ENCODE peak calls at places on chromosomes 12 and 14, in four cellular contexts. N is lung, E is ovary, D is AG04450. P is an unnamed sample.

GRCh38 chr14:51643137-51643536 is 8.6 kb upstream of the FRMD6 start:
- DNase-seq in E (no peak), N (no peak), D (no peak), P (no peak)

GRCh38 chr14:98704441-98704840 is 567.6 kb downstream of the BCL11B start:
- DNase-seq in N (no peak), E (no peak), D (no peak), P (no peak)

GRCh38 chr14:75247286-75247922 is 31.2 kb upstream of the FOS start:
- DNase-seq in E (no peak), N (no peak), D (no peak), P (no peak)

GRCh38 chr12:14191612-14192011 is 173.9 kb upstream of the ATF7IP start:
- DNase-seq in E (no peak), D (no peak), N (no peak), P (no peak)

GRCh38 chr12:52243774-52244614 is 11.0 kb downstream of the KRT7 start:
- DNase-seq in N (peak), E (peak), D (peak), P (peak)

GRCh38 chr12:6921996-6922935 is 5.5 kb upstream of the ATN1 start:
- DNase-seq in D (no peak), N (no peak), E (no peak), P (no peak)

GRCh38 chr14:102579696-102580551 is 12.5 kb upstream of the RCOR1 start:
- DNase-seq in E (no peak), N (no peak), D (no peak), P (no peak)

GRCh38 chr14:35534884-35535793 is 1.2 kb downstream of the INSM2 start:
- DNase-seq in N (peak), E (peak), D (peak), P (peak)

GRCh38 chr14:32986791-32987545 is 48.3 kb downstream of the NPAS3 start:
- DNase-seq in D (no peak), N (no peak), E (no peak), P (peak)

GRCh38 chr12:124217508-124217981 is 77.3 kb upstream of the RFLNA start:
- DNase-seq in E (no peak), D (no peak), N (no peak), P (no peak)

GRCh38 chr14:105430535-105430934 is 10.9 kb downstream of the MTA1 start:
- DNase-seq in E (no peak), N (peak), D (no peak), P (no peak)

GRCh38 chr12:71594214-71594948 is 69.3 kb downstream of the ZFC3H1 start:
- DNase-seq in N (no peak), D (no peak), E (no peak), P (no peak)

GRCh38 chr12:19074700-19075099 is 54.8 kb upstream of the PLEKHA5 start:
- DNase-seq in E (no peak), N (no peak), D (peak), P (no peak)

GRCh38 chr12:51392556-51393237 is 1.5 kb upstream of the GALNT6 start:
- DNase-seq in D (no peak), N (no peak), E (no peak), P (no peak)

GRCh38 chr14:104443391-104444158 is 136.0 kb upstream of the C14orf180 start:
- DNase-seq in N (peak), E (no peak), D (no peak), P (no peak)

GRCh38 chr12:9673404-9674225 is 4.1 kb downstream of the CLEC2D start:
- DNase-seq in E (peak), D (peak), N (peak), P (peak)

GRCh38 chr12:44317651-44318126 is 481.8 kb downstream of the TMEM117 start:
- DNase-seq in D (peak), N (no peak), E (no peak), P (no peak)

GRCh38 chr12:117342682-117343081 is 18.7 kb downstream of the NOS1 start:
- DNase-seq in N (no peak), D (no peak), E (no peak), P (no peak)

GRCh38 chr14:61132336-61132735 is 148.8 kb downstream of the TMEM30B start:
- DNase-seq in N (no peak), E (no peak), D (no peak), P (no peak)

DNA sequence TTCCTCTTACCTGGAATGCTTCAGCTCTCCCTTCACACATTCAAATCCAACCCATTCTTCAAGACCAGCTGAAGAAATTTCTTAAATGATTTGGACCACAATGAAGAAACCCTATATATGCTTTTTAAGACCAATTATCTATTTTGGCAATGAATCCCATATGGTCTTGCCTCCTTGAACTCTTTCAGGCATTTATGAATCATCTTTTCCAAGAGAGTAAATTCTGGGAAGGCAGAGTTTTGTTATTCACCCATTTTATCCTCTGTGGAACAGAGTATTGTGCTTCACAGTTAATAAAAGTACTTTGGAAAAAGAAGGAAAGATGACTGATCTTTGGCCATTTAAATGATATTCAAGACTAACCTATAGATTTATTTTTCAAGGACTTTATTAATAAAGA is 14.0 kb downstream of the GIT2 start:
- DNase-seq in E (no peak), N (no peak), D (no peak), P (no peak)
- H3K27ac ChIP-seq in E (no peak), N (no peak), D (no peak), P (no peak)

GRCh38 chr14:95250936-95251335 is 68.8 kb downstream of the CLMN start:
- DNase-seq in D (no peak), N (no peak), E (no peak), P (no peak)

GRCh38 chr14:95245334-95245733 is 74.4 kb downstream of the CLMN start:
- DNase-seq in E (no peak), N (no peak), D (no peak), P (no peak)

GRCh38 chr14:95252219-95252618 is 67.5 kb downstream of the CLMN start:
- DNase-seq in N (no peak), D (no peak), E (no peak), P (no peak)

GRCh38 chr14:95250126-95250824 is 69.4 kb downstream of the CLMN start:
- DNase-seq in N (no peak), D (no peak), E (no peak), P (no peak)

DNA sequence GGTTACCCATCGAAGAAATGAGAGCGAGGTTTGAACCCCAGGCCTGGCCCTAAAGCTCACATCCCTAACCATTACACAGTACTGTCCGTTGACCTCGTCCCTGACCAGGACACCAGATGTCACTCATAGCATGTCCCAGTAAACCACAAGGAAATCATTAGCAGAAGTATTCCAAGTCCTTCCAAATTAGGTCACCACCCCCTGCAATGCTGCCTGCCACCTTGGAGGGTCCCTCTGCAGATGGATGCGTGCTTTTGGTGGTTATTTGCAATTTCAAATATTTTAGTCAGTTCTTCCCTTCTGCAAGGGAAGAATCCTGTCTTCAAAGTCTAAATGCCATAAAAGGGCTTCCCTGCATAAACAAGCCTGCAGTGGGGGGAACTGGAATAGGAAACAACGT is 71.3 kb downstream of the CLMN start:
- DNase-seq in E (no peak), N (no peak), D (no peak), P (no peak)
- H3K27ac ChIP-seq in E (no peak), N (no peak), D (no peak), P (no peak)

DNA sequence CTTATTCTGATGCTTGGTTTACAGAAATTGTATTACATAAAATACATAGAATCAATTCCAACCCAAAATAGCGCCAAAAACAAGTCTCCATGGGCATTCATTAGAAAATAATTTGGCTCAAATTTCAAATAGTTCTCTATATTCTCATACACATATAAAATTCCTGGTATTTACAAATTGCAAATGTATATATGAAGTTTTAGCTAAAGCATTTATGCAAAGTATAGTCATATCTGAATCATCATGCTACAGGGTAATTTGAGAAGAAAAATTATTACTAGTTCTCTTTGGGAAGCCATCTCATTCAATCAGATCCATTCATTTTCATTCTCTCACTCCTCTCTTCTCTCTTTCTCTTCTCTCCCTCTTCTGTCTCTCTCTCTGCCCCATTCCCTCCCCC is 257.8 kb downstream of the DPF3 start:
- DNase-seq in D (no peak), N (no peak), E (no peak), P (no peak)
- H3K27ac ChIP-seq in D (peak), N (no peak), E (no peak), P (no peak)

GRCh38 chr12:62692884-62693283 is 226.3 kb downstream of the MON2 start:
- DNase-seq in E (no peak), N (no peak), D (no peak), P (no peak)
- H3K27ac ChIP-seq in E (no peak), N (no peak), D (peak), P (peak)